ENCODE peak calls at places on chromosomes 4 and X, in eight cellular contexts. One of them, this sample, is unnamed. For H3K4me1, the result is how much of the 10 kb centered on the place peaks cover.

GRCh38 chr4:1418494-1419285 is 12.4 kb upstream of the NKX1-1 start:
- DNase-seq in aorta: no peak
- DNase-seq in tibial artery: no peak
- DNase-seq in cardiac muscle cell: no peak
- DNase-seq in body of pancreas: no peak
- DNase-seq in testis: peak
- DNase-seq in uterus: no peak
- DNase-seq in lung: no peak
- DNase-seq in this sample: no peak

GRCh38 chr4:20084488-20084887 is 167.2 kb upstream of the SLIT2 start:
- DNase-seq in aorta: no peak
- DNase-seq in tibial artery: no peak
- DNase-seq in cardiac muscle cell: no peak
- DNase-seq in body of pancreas: no peak
- DNase-seq in testis: no peak
- DNase-seq in uterus: no peak
- DNase-seq in lung: no peak
- DNase-seq in this sample: no peak

GRCh38 chr4:177118596-177118995 is 191.1 kb upstream of the NEIL3 start:
- DNase-seq in aorta: no peak
- DNase-seq in tibial artery: peak
- DNase-seq in cardiac muscle cell: peak
- DNase-seq in body of pancreas: peak
- DNase-seq in testis: peak
- DNase-seq in uterus: peak
- DNase-seq in lung: no peak
- DNase-seq in this sample: no peak

GRCh38 chrX:43707812-43708548 is 51.9 kb downstream of the MAOA start:
- DNase-seq in aorta: no peak
- DNase-seq in tibial artery: peak
- DNase-seq in cardiac muscle cell: peak
- DNase-seq in body of pancreas: peak
- DNase-seq in testis: peak
- DNase-seq in uterus: peak
- DNase-seq in lung: peak
- DNase-seq in this sample: no peak

GRCh38 chr4:52912608-52913007 is 50.5 kb downstream of the RASL11B start:
- DNase-seq in aorta: no peak
- DNase-seq in tibial artery: no peak
- DNase-seq in cardiac muscle cell: peak
- DNase-seq in body of pancreas: no peak
- DNase-seq in testis: no peak
- DNase-seq in uterus: no peak
- DNase-seq in lung: no peak
- DNase-seq in this sample: no peak

GRCh38 chr4:84622959-84623358 is 40.0 kb downstream of the CDS1 start:
- DNase-seq in aorta: no peak
- DNase-seq in tibial artery: no peak
- DNase-seq in cardiac muscle cell: peak
- DNase-seq in body of pancreas: no peak
- DNase-seq in testis: no peak
- DNase-seq in uterus: no peak
- DNase-seq in lung: no peak
- DNase-seq in this sample: no peak

GRCh38 chr4:89413518-89413917 is 105.9 kb upstream of the GPRIN3 start:
- DNase-seq in aorta: no peak
- DNase-seq in tibial artery: no peak
- DNase-seq in cardiac muscle cell: no peak
- DNase-seq in body of pancreas: no peak
- DNase-seq in testis: no peak
- DNase-seq in uterus: no peak
- DNase-seq in lung: no peak
- DNase-seq in this sample: no peak

GRCh38 chrX:38807873-38808272 is 6.6 kb downstream of the MID1IP1 start:
- DNase-seq in aorta: no peak
- DNase-seq in tibial artery: no peak
- DNase-seq in cardiac muscle cell: peak
- DNase-seq in body of pancreas: no peak
- DNase-seq in testis: no peak
- DNase-seq in uterus: no peak
- DNase-seq in lung: no peak
- DNase-seq in this sample: no peak

GRCh38 chr4:100391913-100392312 is 125.9 kb downstream of the EMCN start:
- DNase-seq in aorta: no peak
- DNase-seq in tibial artery: no peak
- DNase-seq in cardiac muscle cell: peak
- DNase-seq in body of pancreas: no peak
- DNase-seq in testis: no peak
- DNase-seq in uterus: no peak
- DNase-seq in lung: no peak
- DNase-seq in this sample: no peak

GRCh38 chr4:111323916-111324315 is 701.0 kb upstream of the PITX2 start:
- DNase-seq in aorta: no peak
- DNase-seq in tibial artery: no peak
- DNase-seq in cardiac muscle cell: peak
- DNase-seq in body of pancreas: no peak
- DNase-seq in testis: no peak
- DNase-seq in uterus: no peak
- DNase-seq in lung: no peak
- DNase-seq in this sample: no peak

GRCh38 chr4:122003335-122003734 is 51.5 kb upstream of the TRPC3 start:
- DNase-seq in aorta: no peak
- DNase-seq in tibial artery: no peak
- DNase-seq in cardiac muscle cell: peak
- DNase-seq in body of pancreas: peak
- DNase-seq in testis: peak
- DNase-seq in uterus: no peak
- DNase-seq in lung: no peak
- DNase-seq in this sample: no peak

GRCh38 chr4:78645853-78646757 is 94.5 kb downstream of the ANXA3 start:
- DNase-seq in aorta: peak
- DNase-seq in tibial artery: peak
- DNase-seq in cardiac muscle cell: peak
- DNase-seq in body of pancreas: peak
- DNase-seq in testis: peak
- DNase-seq in uterus: peak
- DNase-seq in lung: peak
- DNase-seq in this sample: no peak

GRCh38 chrX:1534321-1535168 is 2.4 kb downstream of the P2RY8 start:
- DNase-seq in aorta: no peak
- DNase-seq in tibial artery: no peak
- DNase-seq in cardiac muscle cell: no peak
- DNase-seq in body of pancreas: no peak
- DNase-seq in testis: no peak
- DNase-seq in uterus: no peak
- DNase-seq in lung: no peak
- DNase-seq in this sample: peak

GRCh38 chrX:34119122-34119521 is 13.0 kb downstream of the FAM47A start:
- DNase-seq in aorta: no peak
- DNase-seq in tibial artery: no peak
- DNase-seq in cardiac muscle cell: no peak
- DNase-seq in body of pancreas: no peak
- DNase-seq in testis: no peak
- DNase-seq in uterus: no peak
- DNase-seq in lung: no peak
- DNase-seq in this sample: no peak

GRCh38 chr4:81688085-81688484 is 216.4 kb upstream of the RASGEF1B start:
- DNase-seq in aorta: no peak
- DNase-seq in tibial artery: no peak
- DNase-seq in cardiac muscle cell: peak
- DNase-seq in body of pancreas: no peak
- DNase-seq in testis: no peak
- DNase-seq in uterus: no peak
- DNase-seq in lung: no peak
- DNase-seq in this sample: peak

GRCh38 chrX:106481341-106481740 is 130.4 kb upstream of the RADX start:
- DNase-seq in aorta: no peak
- DNase-seq in tibial artery: peak
- DNase-seq in cardiac muscle cell: peak
- DNase-seq in body of pancreas: peak
- DNase-seq in testis: peak
- DNase-seq in uterus: no peak
- DNase-seq in lung: peak
- DNase-seq in this sample: peak

GRCh38 chrX:63961964-63962363 is 176.9 kb upstream of the ARHGEF9 start:
- DNase-seq in aorta: no peak
- DNase-seq in tibial artery: no peak
- DNase-seq in cardiac muscle cell: no peak
- DNase-seq in body of pancreas: peak
- DNase-seq in testis: no peak
- DNase-seq in uterus: no peak
- DNase-seq in lung: no peak
- DNase-seq in this sample: no peak

GRCh38 chrX:13518126-13518525 is 51.3 kb upstream of the EGFL6 start:
- DNase-seq in aorta: no peak
- DNase-seq in tibial artery: no peak
- DNase-seq in cardiac muscle cell: no peak
- DNase-seq in body of pancreas: no peak
- DNase-seq in testis: no peak
- DNase-seq in uterus: no peak
- DNase-seq in lung: no peak
- DNase-seq in this sample: no peak

GRCh38 chrX:19133784-19134183 is 11.5 kb upstream of the ADGRG2 start:
- DNase-seq in aorta: no peak
- DNase-seq in tibial artery: no peak
- DNase-seq in cardiac muscle cell: no peak
- DNase-seq in body of pancreas: no peak
- DNase-seq in testis: no peak
- DNase-seq in uterus: no peak
- DNase-seq in lung: no peak
- DNase-seq in this sample: no peak

GRCh38 chr4:181647396-181648107 is 595.6 kb upstream of the TENM3 start:
- DNase-seq in aorta: no peak
- DNase-seq in tibial artery: no peak
- DNase-seq in cardiac muscle cell: peak
- DNase-seq in body of pancreas: no peak
- DNase-seq in testis: no peak
- DNase-seq in uterus: no peak
- DNase-seq in lung: no peak
- DNase-seq in this sample: no peak

GRCh38 chr4:115770046-115770543 is 656.7 kb upstream of the NDST4 start:
- DNase-seq in aorta: no peak
- DNase-seq in tibial artery: no peak
- DNase-seq in cardiac muscle cell: no peak
- DNase-seq in body of pancreas: no peak
- DNase-seq in testis: no peak
- DNase-seq in uterus: no peak
- DNase-seq in lung: no peak
- DNase-seq in this sample: no peak

GRCh38 chr4:76703676-76704075 is 194.3 kb downstream of the SOWAHB start:
- DNase-seq in aorta: no peak
- DNase-seq in tibial artery: no peak
- DNase-seq in cardiac muscle cell: peak
- DNase-seq in body of pancreas: no peak
- DNase-seq in testis: no peak
- DNase-seq in uterus: no peak
- DNase-seq in lung: no peak
- DNase-seq in this sample: no peak
- H3K4me1 ChIP-seq in aorta: under half
- H3K4me1 ChIP-seq in tibial artery: half or more
- H3K4me1 ChIP-seq in cardiac muscle cell: under half
- H3K4me1 ChIP-seq in body of pancreas: under half
- H3K4me1 ChIP-seq in testis: under half
- H3K4me1 ChIP-seq in uterus: under half
- H3K4me1 ChIP-seq in lung: under half
- H3K4me1 ChIP-seq in this sample: under half

DNA sequence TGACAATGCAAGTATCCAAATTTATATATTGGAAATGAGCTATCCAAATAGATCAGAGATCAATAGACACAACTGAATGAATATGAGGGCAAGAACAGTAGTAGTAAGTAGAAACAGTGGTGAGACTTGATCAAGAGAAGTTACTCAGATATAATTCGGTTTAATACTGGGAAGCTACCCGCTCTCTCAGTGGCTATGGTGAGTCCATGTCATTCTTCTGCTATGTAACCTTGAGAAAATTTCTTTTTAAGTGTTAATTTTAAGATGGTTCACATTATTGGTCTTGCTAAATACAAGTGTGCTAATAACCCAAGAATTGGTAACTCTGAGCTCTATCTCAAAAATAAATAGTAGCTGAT is 53.6 kb downstream of the LEF1 start:
- DNase-seq in aorta: no peak
- DNase-seq in tibial artery: no peak
- DNase-seq in cardiac muscle cell: no peak
- DNase-seq in body of pancreas: no peak
- DNase-seq in testis: no peak
- DNase-seq in uterus: no peak
- DNase-seq in lung: no peak
- DNase-seq in this sample: no peak
- H3K4me1 ChIP-seq in aorta: under half
- H3K4me1 ChIP-seq in tibial artery: under half
- H3K4me1 ChIP-seq in cardiac muscle cell: half or more
- H3K4me1 ChIP-seq in body of pancreas: under half
- H3K4me1 ChIP-seq in testis: under half
- H3K4me1 ChIP-seq in uterus: under half
- H3K4me1 ChIP-seq in lung: under half
- H3K4me1 ChIP-seq in this sample: half or more

DNA sequence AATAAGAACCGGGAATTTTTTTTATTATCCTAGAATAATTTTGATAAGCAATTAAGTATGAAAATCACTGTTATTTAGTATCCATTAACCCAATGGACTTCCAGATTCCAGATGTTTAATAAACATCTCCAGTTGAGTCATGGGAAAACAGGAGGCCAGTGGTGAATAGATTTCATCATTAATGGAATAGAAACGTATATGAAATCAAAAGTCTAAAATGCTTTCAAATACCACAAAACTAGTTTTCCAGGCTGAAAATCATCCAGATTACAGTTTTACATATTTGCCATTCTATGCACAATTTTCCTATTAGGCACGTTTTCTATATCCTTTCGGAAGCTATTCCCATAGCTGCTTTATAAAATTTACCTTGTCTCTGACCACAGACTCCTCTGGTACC is 35.0 kb downstream of the IRF2 start:
- DNase-seq in aorta: no peak
- DNase-seq in tibial artery: no peak
- DNase-seq in cardiac muscle cell: no peak
- DNase-seq in body of pancreas: no peak
- DNase-seq in testis: no peak
- DNase-seq in uterus: no peak
- DNase-seq in lung: no peak
- DNase-seq in this sample: no peak
- H3K4me1 ChIP-seq in aorta: under half
- H3K4me1 ChIP-seq in tibial artery: half or more
- H3K4me1 ChIP-seq in cardiac muscle cell: under half
- H3K4me1 ChIP-seq in body of pancreas: under half
- H3K4me1 ChIP-seq in testis: under half
- H3K4me1 ChIP-seq in uterus: under half
- H3K4me1 ChIP-seq in lung: under half
- H3K4me1 ChIP-seq in this sample: under half

DNA sequence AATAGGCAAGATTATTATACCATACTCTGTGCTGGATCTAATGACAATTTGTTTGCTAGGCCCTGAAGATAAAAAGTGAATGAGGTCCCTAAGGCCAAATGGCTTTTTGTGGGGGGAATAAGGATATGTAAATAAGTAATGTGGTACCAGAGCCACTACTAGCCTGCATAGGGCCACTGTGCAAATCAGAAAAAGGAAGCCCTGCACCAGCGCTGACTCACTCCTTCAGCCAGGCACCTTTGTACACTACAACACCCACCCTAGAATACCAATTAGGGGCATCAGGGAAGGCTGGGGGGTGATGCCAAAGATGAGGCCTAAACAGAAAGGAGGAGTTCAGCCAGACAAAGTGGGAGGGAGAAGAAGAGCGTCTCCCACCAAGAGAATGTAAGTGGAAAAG is 122.2 kb downstream of the CAMK2D start:
- DNase-seq in aorta: no peak
- DNase-seq in tibial artery: no peak
- DNase-seq in cardiac muscle cell: no peak
- DNase-seq in body of pancreas: no peak
- DNase-seq in testis: no peak
- DNase-seq in uterus: no peak
- DNase-seq in lung: no peak
- DNase-seq in this sample: no peak
- H3K4me1 ChIP-seq in aorta: under half
- H3K4me1 ChIP-seq in tibial artery: half or more
- H3K4me1 ChIP-seq in cardiac muscle cell: under half
- H3K4me1 ChIP-seq in body of pancreas: half or more
- H3K4me1 ChIP-seq in testis: under half
- H3K4me1 ChIP-seq in uterus: under half
- H3K4me1 ChIP-seq in lung: half or more
- H3K4me1 ChIP-seq in this sample: under half